ENCODE peak calls at places on chromosomes 11 and 22, in six cellular contexts. Z is A549; U is suprapubic skin; N is hepatocyte; Q is left ventricle myocardium inferior; F is CD8-positive, alpha-beta T cell. Y is an unnamed sample. For H3K9me3, the result is how much of the 10 kb centered on the place peaks cover.

GRCh38 chr11:92917927-92918326 is 51.5 kb upstream of the MTNR1B start:
- DNase-seq in Z (no peak), U (no peak), N (no peak), Q (no peak), F (no peak), Y (no peak)

GRCh38 chr11:73759520-73760065 is 1.3 kb downstream of the RAB6A start:
- DNase-seq in Z (peak), U (no peak), N (peak), Q (no peak), F (no peak), Y (no peak)

GRCh38 chr11:65860278-65861164 is at the start of gene MUS81:
- DNase-seq in Z (peak), U (peak), N (peak), Q (peak), F (peak), Y (peak)

GRCh38 chr22:49392841-49393510 is 434.7 kb downstream of the BRD1 start:
- DNase-seq in Z (no peak), U (peak), N (no peak), Q (no peak), F (no peak), Y (no peak)

GRCh38 chr11:67483498-67483798 is 622 bp downstream of the AIP start:
- DNase-seq in Z (no peak), U (no peak), N (no peak), Q (no peak), F (no peak), Y (no peak)

GRCh38 chr11:70538641-70539359 is 140.5 kb downstream of the CTTN start:
- DNase-seq in Z (no peak), U (no peak), N (no peak), Q (no peak), F (no peak), Y (no peak)

GRCh38 chr11:132171031-132171430 is 800.6 kb downstream of the NTM start:
- DNase-seq in Z (no peak), U (no peak), N (no peak), Q (no peak), F (no peak), Y (no peak)

GRCh38 chr11:19646921-19647320 is 65.7 kb upstream of the NAV2 start:
- DNase-seq in Z (no peak), U (no peak), N (no peak), Q (no peak), F (no peak), Y (no peak)

GRCh38 chr11:35248558-35249323 is 109.8 kb downstream of the CD44 start:
- DNase-seq in Z (no peak), U (no peak), N (no peak), Q (no peak), F (no peak), Y (no peak)

GRCh38 chr22:19321757-19322156 is 30.2 kb upstream of the CLTCL1 start:
- DNase-seq in Z (no peak), U (no peak), N (no peak), Q (no peak), F (no peak), Y (no peak)

GRCh38 chr22:19329454-19329853 is 37.9 kb upstream of the CLTCL1 start:
- DNase-seq in Z (no peak), U (no peak), N (no peak), Q (no peak), F (no peak), Y (no peak)

GRCh38 chr22:19330865-19331418 is 39.4 kb upstream of the CLTCL1 start:
- DNase-seq in Z (no peak), U (no peak), N (no peak), Q (no peak), F (no peak), Y (no peak)

DNA sequence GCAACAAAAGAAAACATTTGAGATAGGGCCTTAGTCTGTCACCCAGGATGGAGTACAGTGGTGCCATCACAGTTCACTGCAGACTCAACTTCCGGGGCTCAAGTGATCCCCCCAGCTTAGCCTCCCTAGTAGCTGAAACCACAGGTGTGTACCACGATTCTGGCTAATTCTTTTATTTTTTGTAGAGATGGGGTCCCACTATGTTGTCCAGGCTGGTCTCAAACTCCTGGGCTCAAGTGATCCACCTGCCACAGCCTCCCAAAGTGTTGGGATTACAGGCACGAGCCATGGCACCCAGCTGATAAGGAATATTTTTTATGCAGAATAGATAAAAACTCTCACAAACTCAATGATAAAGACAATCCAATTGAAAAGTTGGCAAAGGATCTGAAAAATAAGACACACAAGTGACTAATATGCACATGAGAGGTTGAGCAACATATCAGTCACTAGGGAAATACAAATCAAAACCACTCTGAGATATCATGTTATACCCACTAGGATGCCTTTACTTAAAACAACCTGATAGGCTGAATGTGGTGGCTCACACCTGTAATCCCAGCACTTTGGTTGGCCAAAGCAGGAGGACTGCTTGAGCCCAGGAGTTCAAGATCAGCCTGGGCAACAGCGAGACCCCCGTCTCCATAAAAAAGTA is 33.9 kb upstream of the CLTCL1 start:
- DNase-seq in Z (no peak), U (no peak), N (no peak), Q (no peak), F (no peak), Y (no peak)
- H3K9me3 ChIP-seq in Z (under half), U (under half), N (under half), Q (under half), F (under half), Y (under half)

GRCh38 chr22:23912293-23912903 is 18.2 kb downstream of the MIF start:
- DNase-seq in Z (no peak), U (no peak), N (peak), Q (no peak), F (no peak), Y (no peak)
- H3K9me3 ChIP-seq in Z (under half), U (under half), N (under half), Q (under half), F (under half), Y (under half)

DNA sequence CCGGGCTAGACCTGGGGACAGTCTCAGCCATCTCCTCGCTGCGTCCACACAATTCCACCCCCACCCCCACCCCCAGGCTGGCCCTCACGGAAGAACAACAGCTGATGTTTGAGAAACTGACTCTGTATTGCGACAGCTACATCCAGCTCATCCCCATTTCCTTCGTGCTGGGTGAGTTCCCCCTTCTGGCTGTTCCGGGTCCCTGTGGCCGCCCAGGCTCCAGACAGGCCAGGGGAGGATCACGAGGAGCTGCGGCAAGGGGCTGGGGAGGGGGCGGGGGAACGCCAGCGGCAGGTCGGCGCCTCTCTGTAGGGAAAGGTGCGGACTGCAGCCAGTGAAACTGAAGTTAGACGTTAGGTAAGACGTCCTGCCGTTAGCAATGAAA is 4.9 kb downstream of the BEST1 start:
- DNase-seq in Z (peak), U (no peak), N (peak), Q (peak), F (no peak), Y (no peak)
- H3K9me3 ChIP-seq in Z (under half), U (under half), N (under half), Q (under half), F (under half), Y (under half)

GRCh38 chr11:133819114-133819513 is 26.2 kb downstream of the SPATA19 start:
- DNase-seq in Z (no peak), U (no peak), N (no peak), Q (no peak), F (no peak), Y (no peak)
- H3K9me3 ChIP-seq in Z (under half), U (under half), N (under half), Q (under half), F (under half), Y (under half)

Y was measured in T-helper 17 cell.